ENCODE peak calls at places on chromosomes 4 and X, in ten cellular contexts. One of them, this sample, is unnamed.

GRCh38 chr4:59535541-59535940 is 1664.6 kb upstream of the ADGRL3 start:
- DNase-seq in stomach: no peak
- DNase-seq in SK-N-SH: no peak
- DNase-seq in suprapubic skin: no peak
- DNase-seq in tibial nerve: no peak
- DNase-seq in A549: no peak
- DNase-seq in ovary: no peak
- DNase-seq in upper lobe of left lung: no peak
- DNase-seq in K562: no peak
- DNase-seq in H1: no peak
- DNase-seq in this sample: no peak

GRCh38 chr4:25448379-25449109 is 71.5 kb downstream of the ANAPC4 start:
- DNase-seq in K562: no peak
- DNase-seq in tibial nerve: no peak
- DNase-seq in ovary: no peak
- DNase-seq in SK-N-SH: no peak
- DNase-seq in A549: no peak
- DNase-seq in stomach: no peak
- DNase-seq in suprapubic skin: no peak
- DNase-seq in upper lobe of left lung: no peak
- DNase-seq in H1: no peak
- DNase-seq in this sample: peak

GRCh38 chrX:155028749-155029360 is 2.2 kb downstream of the FUNDC2 start:
- DNase-seq in H1: no peak
- DNase-seq in K562: no peak
- DNase-seq in suprapubic skin: no peak
- DNase-seq in ovary: no peak
- DNase-seq in upper lobe of left lung: no peak
- DNase-seq in SK-N-SH: no peak
- DNase-seq in tibial nerve: no peak
- DNase-seq in A549: no peak
- DNase-seq in stomach: no peak
- DNase-seq in this sample: no peak

GRCh38 chr4:66032571-66032970 is 362.3 kb upstream of the EPHA5 start:
- DNase-seq in A549: no peak
- DNase-seq in SK-N-SH: no peak
- DNase-seq in tibial nerve: no peak
- DNase-seq in upper lobe of left lung: no peak
- DNase-seq in stomach: no peak
- DNase-seq in H1: no peak
- DNase-seq in suprapubic skin: no peak
- DNase-seq in ovary: no peak
- DNase-seq in K562: no peak
- DNase-seq in this sample: no peak

GRCh38 chr4:149793459-149793858 is 22.2 kb downstream of the IQCM start:
- DNase-seq in upper lobe of left lung: no peak
- DNase-seq in K562: no peak
- DNase-seq in stomach: no peak
- DNase-seq in tibial nerve: no peak
- DNase-seq in ovary: no peak
- DNase-seq in SK-N-SH: no peak
- DNase-seq in H1: no peak
- DNase-seq in suprapubic skin: no peak
- DNase-seq in A549: no peak
- DNase-seq in this sample: no peak

GRCh38 chrX:46628406-46629371 is 55.1 kb downstream of the CHST7 start:
- DNase-seq in tibial nerve: peak
- DNase-seq in K562: no peak
- DNase-seq in ovary: peak
- DNase-seq in stomach: no peak
- DNase-seq in A549: no peak
- DNase-seq in H1: no peak
- DNase-seq in SK-N-SH: no peak
- DNase-seq in upper lobe of left lung: peak
- DNase-seq in suprapubic skin: peak
- DNase-seq in this sample: peak

GRCh38 chrX:7891928-7892327 is 35.3 kb downstream of the PNPLA4 start:
- DNase-seq in A549: no peak
- DNase-seq in stomach: no peak
- DNase-seq in K562: no peak
- DNase-seq in suprapubic skin: no peak
- DNase-seq in ovary: peak
- DNase-seq in SK-N-SH: peak
- DNase-seq in tibial nerve: no peak
- DNase-seq in H1: no peak
- DNase-seq in upper lobe of left lung: no peak
- DNase-seq in this sample: no peak

GRCh38 chr4:98955229-98955628 is 26.3 kb upstream of the EIF4E start:
- DNase-seq in stomach: no peak
- DNase-seq in K562: no peak
- DNase-seq in tibial nerve: no peak
- DNase-seq in upper lobe of left lung: no peak
- DNase-seq in ovary: no peak
- DNase-seq in SK-N-SH: no peak
- DNase-seq in H1: no peak
- DNase-seq in suprapubic skin: no peak
- DNase-seq in A549: no peak
- DNase-seq in this sample: no peak

GRCh38 chrX:17860811-17861495 is at the start of gene RAI2:
- DNase-seq in SK-N-SH: peak
- DNase-seq in stomach: peak
- DNase-seq in tibial nerve: no peak
- DNase-seq in ovary: peak
- DNase-seq in K562: peak
- DNase-seq in upper lobe of left lung: peak
- DNase-seq in suprapubic skin: peak
- DNase-seq in H1: peak
- DNase-seq in A549: no peak
- DNase-seq in this sample: peak

GRCh38 chr4:54082168-54082567 is 17.8 kb upstream of the CHIC2 start:
- DNase-seq in H1: no peak
- DNase-seq in K562: no peak
- DNase-seq in tibial nerve: no peak
- DNase-seq in ovary: no peak
- DNase-seq in SK-N-SH: no peak
- DNase-seq in stomach: peak
- DNase-seq in suprapubic skin: no peak
- DNase-seq in upper lobe of left lung: no peak
- DNase-seq in A549: peak
- DNase-seq in this sample: no peak

GRCh38 chrX:40527543-40527942 is 53.2 kb upstream of the ATP6AP2 start:
- DNase-seq in A549: no peak
- DNase-seq in SK-N-SH: no peak
- DNase-seq in H1: no peak
- DNase-seq in tibial nerve: no peak
- DNase-seq in upper lobe of left lung: no peak
- DNase-seq in K562: no peak
- DNase-seq in stomach: no peak
- DNase-seq in ovary: no peak
- DNase-seq in suprapubic skin: no peak
- DNase-seq in this sample: no peak

GRCh38 chr4:2799971-2800690 is 7.2 kb downstream of the SH3BP2 start:
- DNase-seq in stomach: no peak
- DNase-seq in A549: no peak
- DNase-seq in ovary: peak
- DNase-seq in tibial nerve: no peak
- DNase-seq in upper lobe of left lung: peak
- DNase-seq in SK-N-SH: no peak
- DNase-seq in suprapubic skin: peak
- DNase-seq in K562: no peak
- DNase-seq in H1: no peak
- DNase-seq in this sample: peak

GRCh38 chr4:125244848-125245450 is 69.8 kb upstream of the FAT4 start:
- DNase-seq in suprapubic skin: no peak
- DNase-seq in tibial nerve: no peak
- DNase-seq in H1: no peak
- DNase-seq in A549: no peak
- DNase-seq in stomach: no peak
- DNase-seq in ovary: no peak
- DNase-seq in SK-N-SH: no peak
- DNase-seq in upper lobe of left lung: no peak
- DNase-seq in K562: no peak
- DNase-seq in this sample: no peak

GRCh38 chr4:14620567-14621138 is 381.6 kb upstream of the CPEB2 start:
- DNase-seq in SK-N-SH: no peak
- DNase-seq in tibial nerve: no peak
- DNase-seq in K562: no peak
- DNase-seq in upper lobe of left lung: no peak
- DNase-seq in ovary: no peak
- DNase-seq in stomach: no peak
- DNase-seq in A549: no peak
- DNase-seq in H1: peak
- DNase-seq in suprapubic skin: no peak
- DNase-seq in this sample: no peak

DNA sequence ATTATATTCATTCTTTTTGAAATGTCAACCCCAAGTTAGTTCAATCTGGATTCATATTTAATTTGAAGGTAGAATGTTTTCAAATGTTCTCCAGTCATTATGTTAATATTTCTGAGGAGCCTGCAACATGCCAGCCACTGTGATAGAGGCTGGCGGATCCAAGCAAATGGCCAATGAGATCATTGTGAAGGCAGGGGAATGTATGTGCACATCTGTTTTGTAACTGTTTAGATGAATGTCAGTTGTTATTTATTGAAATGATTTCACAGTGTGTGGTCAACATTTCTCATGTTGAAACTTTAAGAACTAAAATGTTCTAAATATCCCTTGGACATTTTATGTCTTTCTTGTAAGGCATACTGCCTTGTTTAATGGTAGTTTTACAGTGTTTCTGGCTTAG is 1.6 kb downstream of the CXCL1 start:
- DNase-seq in H1: no peak
- DNase-seq in suprapubic skin: no peak
- DNase-seq in SK-N-SH: no peak
- DNase-seq in ovary: no peak
- DNase-seq in tibial nerve: no peak
- DNase-seq in A549: no peak
- DNase-seq in stomach: no peak
- DNase-seq in upper lobe of left lung: no peak
- DNase-seq in K562: no peak
- DNase-seq in this sample: no peak
- TF ChIP-seq EP300 in H1: no peak
- TF ChIP-seq EP300 in suprapubic skin: no peak
- TF ChIP-seq EP300 in SK-N-SH: no peak
- TF ChIP-seq EP300 in ovary: no peak
- TF ChIP-seq EP300 in tibial nerve: no peak
- TF ChIP-seq EP300 in A549: no peak
- TF ChIP-seq EP300 in stomach: no peak
- TF ChIP-seq EP300 in upper lobe of left lung: no peak
- TF ChIP-seq EP300 in K562: no peak
- TF ChIP-seq EP300 in this sample: no peak

DNA sequence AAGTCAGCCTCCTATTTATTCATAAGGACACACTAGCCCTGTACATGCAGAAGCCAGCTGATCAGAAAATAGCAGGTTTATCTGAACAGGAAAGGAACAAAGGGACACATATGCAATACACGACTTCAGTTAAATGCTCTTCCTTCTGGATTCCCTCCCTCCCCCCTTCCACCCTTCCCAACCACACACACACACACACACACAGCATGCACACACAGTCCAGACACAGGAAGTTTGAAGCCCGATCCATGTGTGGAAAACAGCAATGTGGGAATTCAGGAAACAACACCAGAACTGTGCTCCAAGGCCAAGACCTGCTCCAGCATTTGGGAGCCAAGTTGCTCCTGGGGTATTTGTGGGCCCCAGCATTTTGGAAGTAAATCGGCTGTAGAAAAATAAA is 5.5 kb upstream of the AMOT start:
- DNase-seq in ovary: peak
- DNase-seq in suprapubic skin: no peak
- DNase-seq in A549: no peak
- DNase-seq in SK-N-SH: no peak
- DNase-seq in K562: no peak
- DNase-seq in H1: no peak
- DNase-seq in upper lobe of left lung: no peak
- DNase-seq in stomach: no peak
- DNase-seq in tibial nerve: no peak
- DNase-seq in this sample: no peak
- TF ChIP-seq EP300 in ovary: no peak
- TF ChIP-seq EP300 in suprapubic skin: no peak
- TF ChIP-seq EP300 in A549: no peak
- TF ChIP-seq EP300 in SK-N-SH: no peak
- TF ChIP-seq EP300 in K562: no peak
- TF ChIP-seq EP300 in H1: no peak
- TF ChIP-seq EP300 in upper lobe of left lung: no peak
- TF ChIP-seq EP300 in stomach: no peak
- TF ChIP-seq EP300 in tibial nerve: no peak
- TF ChIP-seq EP300 in this sample: no peak

DNA sequence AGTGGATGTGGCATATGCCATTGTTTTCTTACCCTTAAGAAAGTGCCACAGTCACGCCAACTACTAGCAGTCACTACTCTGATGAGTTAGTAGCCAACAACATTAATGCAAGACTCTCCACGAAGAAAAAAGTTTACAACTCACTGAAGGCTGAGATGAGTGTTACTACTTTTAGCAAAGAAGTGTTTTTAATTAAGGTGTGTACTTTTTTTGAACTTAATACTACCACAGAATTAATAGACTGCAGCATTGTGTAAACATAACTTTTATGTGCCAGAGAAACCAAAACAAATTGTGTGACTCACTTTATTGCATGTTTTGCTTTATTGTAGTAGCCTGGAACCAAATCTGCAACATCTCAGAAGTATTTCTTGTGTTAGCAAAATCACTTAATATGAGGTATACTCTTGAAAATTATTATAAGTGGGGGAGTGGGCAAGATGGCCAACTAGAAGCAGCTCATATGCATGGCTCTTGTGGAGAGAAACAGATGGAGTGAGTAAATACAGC is 2.2 kb upstream of the UGT2B4 start:
- DNase-seq in H1: no peak
- DNase-seq in tibial nerve: no peak
- DNase-seq in K562: no peak
- DNase-seq in ovary: no peak
- DNase-seq in A549: no peak
- DNase-seq in stomach: no peak
- DNase-seq in SK-N-SH: no peak
- DNase-seq in upper lobe of left lung: no peak
- DNase-seq in suprapubic skin: no peak
- DNase-seq in this sample: no peak
- TF ChIP-seq EP300 in H1: no peak
- TF ChIP-seq EP300 in tibial nerve: no peak
- TF ChIP-seq EP300 in K562: no peak
- TF ChIP-seq EP300 in ovary: no peak
- TF ChIP-seq EP300 in A549: no peak
- TF ChIP-seq EP300 in stomach: no peak
- TF ChIP-seq EP300 in SK-N-SH: no peak
- TF ChIP-seq EP300 in upper lobe of left lung: no peak
- TF ChIP-seq EP300 in suprapubic skin: no peak
- TF ChIP-seq EP300 in this sample: no peak

DNA sequence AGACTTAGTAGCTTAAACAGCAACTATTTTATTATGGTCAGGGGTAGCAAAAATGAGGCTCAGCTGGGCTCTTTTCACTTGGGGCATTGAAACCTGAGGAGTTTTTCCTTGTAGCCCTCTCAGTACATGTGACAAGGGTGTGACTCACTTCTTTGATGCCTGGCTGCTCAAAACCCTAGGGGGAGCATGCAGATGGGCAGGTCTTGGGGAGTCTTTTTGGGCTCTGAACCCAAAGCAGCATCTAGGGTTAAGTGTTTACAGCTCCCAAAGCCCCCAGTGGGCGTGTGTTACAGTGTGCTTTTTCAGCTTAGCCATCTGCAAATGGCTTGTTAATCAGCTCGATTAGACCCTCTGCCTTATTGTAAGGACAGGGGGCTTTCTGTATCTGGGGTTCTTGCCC is 1752.7 kb downstream of the PCDH7 start:
- DNase-seq in ovary: no peak
- DNase-seq in tibial nerve: no peak
- DNase-seq in suprapubic skin: no peak
- DNase-seq in SK-N-SH: no peak
- DNase-seq in H1: no peak
- DNase-seq in K562: no peak
- DNase-seq in upper lobe of left lung: no peak
- DNase-seq in A549: no peak
- DNase-seq in stomach: no peak
- DNase-seq in this sample: no peak
- TF ChIP-seq EP300 in ovary: no peak
- TF ChIP-seq EP300 in tibial nerve: no peak
- TF ChIP-seq EP300 in suprapubic skin: no peak
- TF ChIP-seq EP300 in SK-N-SH: no peak
- TF ChIP-seq EP300 in H1: no peak
- TF ChIP-seq EP300 in K562: no peak
- TF ChIP-seq EP300 in upper lobe of left lung: no peak
- TF ChIP-seq EP300 in A549: no peak
- TF ChIP-seq EP300 in stomach: no peak
- TF ChIP-seq EP300 in this sample: no peak